ENCODE peak calls at places on chromosome 10, in nine cellular contexts. One of them, this sample, is unnamed.

GRCh38 chr10:95260909-95261552 is 29.8 kb downstream of the PDLIM1 start:
- DNase-seq in tibial nerve: no peak
- DNase-seq in body of pancreas: no peak
- DNase-seq in ovary: no peak
- DNase-seq in adrenal gland: no peak
- DNase-seq in esophagus squamous epithelium: no peak
- DNase-seq in transverse colon: no peak
- DNase-seq in IMR-90: peak; percentile 62
- DNase-seq in stomach: no peak
- DNase-seq in this sample: peak; percentile 57

GRCh38 chr10:20536381-20536780 is 360.7 kb downstream of the NEBL start:
- DNase-seq in tibial nerve: no peak
- DNase-seq in body of pancreas: no peak
- DNase-seq in ovary: no peak
- DNase-seq in adrenal gland: no peak
- DNase-seq in esophagus squamous epithelium: no peak
- DNase-seq in transverse colon: no peak
- DNase-seq in IMR-90: no peak
- DNase-seq in stomach: no peak
- DNase-seq in this sample: no peak

GRCh38 chr10:25048463-25048862 is 32.1 kb downstream of the THNSL1 start:
- DNase-seq in tibial nerve: peak; percentile 36
- DNase-seq in body of pancreas: no peak
- DNase-seq in ovary: no peak
- DNase-seq in adrenal gland: no peak
- DNase-seq in esophagus squamous epithelium: no peak
- DNase-seq in transverse colon: peak; percentile 42
- DNase-seq in IMR-90: no peak
- DNase-seq in stomach: no peak
- DNase-seq in this sample: no peak

GRCh38 chr10:1399431-1400120 is 337.7 kb downstream of the ADARB2 start:
- DNase-seq in tibial nerve: no peak
- DNase-seq in body of pancreas: no peak
- DNase-seq in ovary: no peak
- DNase-seq in adrenal gland: no peak
- DNase-seq in esophagus squamous epithelium: no peak
- DNase-seq in transverse colon: no peak
- DNase-seq in IMR-90: no peak
- DNase-seq in stomach: peak; percentile 15
- DNase-seq in this sample: no peak

GRCh38 chr10:32171213-32171612 is 115.0 kb upstream of the KIF5B start:
- DNase-seq in tibial nerve: no peak
- DNase-seq in body of pancreas: peak; percentile 86
- DNase-seq in ovary: no peak
- DNase-seq in adrenal gland: no peak
- DNase-seq in esophagus squamous epithelium: no peak
- DNase-seq in transverse colon: peak; percentile 77
- DNase-seq in IMR-90: no peak
- DNase-seq in stomach: peak; percentile 91
- DNase-seq in this sample: no peak

GRCh38 chr10:100999742-101000601 is at the start of gene LZTS2:
- DNase-seq in tibial nerve: peak; percentile 33
- DNase-seq in body of pancreas: peak; percentile 42
- DNase-seq in ovary: no peak
- DNase-seq in adrenal gland: peak; percentile 52
- DNase-seq in esophagus squamous epithelium: no peak
- DNase-seq in transverse colon: peak; percentile 24
- DNase-seq in IMR-90: no peak
- DNase-seq in stomach: peak; percentile 49
- DNase-seq in this sample: peak; percentile 74

GRCh38 chr10:23345861-23346260 is 1.3 kb upstream of the C10orf67 start:
- DNase-seq in tibial nerve: no peak
- DNase-seq in body of pancreas: no peak
- DNase-seq in ovary: no peak
- DNase-seq in adrenal gland: no peak
- DNase-seq in esophagus squamous epithelium: no peak
- DNase-seq in transverse colon: no peak
- DNase-seq in IMR-90: peak; percentile 94
- DNase-seq in stomach: no peak
- DNase-seq in this sample: no peak

GRCh38 chr10:6694447-6695155 is 114.5 kb upstream of the PRKCQ start:
- DNase-seq in tibial nerve: no peak
- DNase-seq in body of pancreas: no peak
- DNase-seq in ovary: no peak
- DNase-seq in adrenal gland: no peak
- DNase-seq in esophagus squamous epithelium: no peak
- DNase-seq in transverse colon: no peak
- DNase-seq in IMR-90: no peak
- DNase-seq in stomach: no peak
- DNase-seq in this sample: no peak

GRCh38 chr10:131396108-131397010 is 84.8 kb upstream of the TCERG1L start:
- DNase-seq in tibial nerve: peak; percentile 16
- DNase-seq in body of pancreas: peak; percentile 39
- DNase-seq in ovary: peak; percentile 44
- DNase-seq in adrenal gland: peak; percentile 88
- DNase-seq in esophagus squamous epithelium: no peak
- DNase-seq in transverse colon: no peak
- DNase-seq in IMR-90: no peak
- DNase-seq in stomach: no peak
- DNase-seq in this sample: no peak

GRCh38 chr10:11444148-11444516 is 167.3 kb downstream of the USP6NL start:
- DNase-seq in tibial nerve: no peak
- DNase-seq in body of pancreas: no peak
- DNase-seq in ovary: no peak
- DNase-seq in adrenal gland: no peak
- DNase-seq in esophagus squamous epithelium: no peak
- DNase-seq in transverse colon: no peak
- DNase-seq in IMR-90: no peak
- DNase-seq in stomach: no peak
- DNase-seq in this sample: no peak

GRCh38 chr10:110680473-110681020 is 36.4 kb downstream of the RBM20 start:
- DNase-seq in tibial nerve: no peak
- DNase-seq in body of pancreas: no peak
- DNase-seq in ovary: no peak
- DNase-seq in adrenal gland: no peak
- DNase-seq in esophagus squamous epithelium: no peak
- DNase-seq in transverse colon: no peak
- DNase-seq in IMR-90: no peak
- DNase-seq in stomach: no peak
- DNase-seq in this sample: no peak

GRCh38 chr10:69051303-69051702 is 36.6 kb upstream of the SRGN start:
- DNase-seq in tibial nerve: no peak
- DNase-seq in body of pancreas: no peak
- DNase-seq in ovary: no peak
- DNase-seq in adrenal gland: peak; percentile 64
- DNase-seq in esophagus squamous epithelium: no peak
- DNase-seq in transverse colon: peak; percentile 41
- DNase-seq in IMR-90: peak; percentile 82
- DNase-seq in stomach: no peak
- DNase-seq in this sample: no peak

GRCh38 chr10:58579011-58579655 is 66.5 kb downstream of the BICC1 start:
- DNase-seq in tibial nerve: no peak
- DNase-seq in body of pancreas: no peak
- DNase-seq in ovary: no peak
- DNase-seq in adrenal gland: no peak
- DNase-seq in esophagus squamous epithelium: no peak
- DNase-seq in transverse colon: no peak
- DNase-seq in IMR-90: no peak
- DNase-seq in stomach: no peak
- DNase-seq in this sample: no peak

GRCh38 chr10:44752451-44753441 is 158.4 kb upstream of the TMEM72 start:
- DNase-seq in tibial nerve: no peak
- DNase-seq in body of pancreas: peak; percentile 69
- DNase-seq in ovary: no peak
- DNase-seq in adrenal gland: peak; percentile 40
- DNase-seq in esophagus squamous epithelium: no peak
- DNase-seq in transverse colon: no peak
- DNase-seq in IMR-90: peak; percentile 95
- DNase-seq in stomach: no peak
- DNase-seq in this sample: peak; percentile 14

GRCh38 chr10:123027861-123028260 is 19.1 kb downstream of the ACADSB start:
- DNase-seq in tibial nerve: no peak
- DNase-seq in body of pancreas: no peak
- DNase-seq in ovary: no peak
- DNase-seq in adrenal gland: no peak
- DNase-seq in esophagus squamous epithelium: no peak
- DNase-seq in transverse colon: no peak
- DNase-seq in IMR-90: peak; percentile 14
- DNase-seq in stomach: no peak
- DNase-seq in this sample: no peak

GRCh38 chr10:8064436-8064835 is 9.9 kb downstream of the GATA3 start:
- DNase-seq in tibial nerve: no peak
- DNase-seq in body of pancreas: no peak
- DNase-seq in ovary: no peak
- DNase-seq in adrenal gland: no peak
- DNase-seq in esophagus squamous epithelium: no peak
- DNase-seq in transverse colon: no peak
- DNase-seq in IMR-90: no peak
- DNase-seq in stomach: no peak
- DNase-seq in this sample: no peak

GRCh38 chr10:8065651-8066050 is 11.2 kb downstream of the GATA3 start:
- DNase-seq in tibial nerve: no peak
- DNase-seq in body of pancreas: no peak
- DNase-seq in ovary: no peak
- DNase-seq in adrenal gland: no peak
- DNase-seq in esophagus squamous epithelium: no peak
- DNase-seq in transverse colon: no peak
- DNase-seq in IMR-90: no peak
- DNase-seq in stomach: no peak
- DNase-seq in this sample: no peak

GRCh38 chr10:8066797-8067196 is 12.3 kb downstream of the GATA3 start:
- DNase-seq in tibial nerve: no peak
- DNase-seq in body of pancreas: no peak
- DNase-seq in ovary: no peak
- DNase-seq in adrenal gland: no peak
- DNase-seq in esophagus squamous epithelium: no peak
- DNase-seq in transverse colon: no peak
- DNase-seq in IMR-90: no peak
- DNase-seq in stomach: no peak
- DNase-seq in this sample: no peak

GRCh38 chr10:8063935-8064334 is 9.4 kb downstream of the GATA3 start:
- DNase-seq in tibial nerve: no peak
- DNase-seq in body of pancreas: no peak
- DNase-seq in ovary: no peak
- DNase-seq in adrenal gland: no peak
- DNase-seq in esophagus squamous epithelium: no peak
- DNase-seq in transverse colon: no peak
- DNase-seq in IMR-90: no peak
- DNase-seq in stomach: no peak
- DNase-seq in this sample: no peak

GRCh38 chr10:8066146-8066545 is 11.7 kb downstream of the GATA3 start:
- DNase-seq in tibial nerve: no peak
- DNase-seq in body of pancreas: no peak
- DNase-seq in ovary: no peak
- DNase-seq in adrenal gland: no peak
- DNase-seq in esophagus squamous epithelium: no peak
- DNase-seq in transverse colon: no peak
- DNase-seq in IMR-90: no peak
- DNase-seq in stomach: no peak
- DNase-seq in this sample: no peak
- TF ChIP-seq POLR2A in tibial nerve: no peak
- TF ChIP-seq POLR2A in body of pancreas: no peak
- TF ChIP-seq POLR2A in ovary: no peak
- TF ChIP-seq POLR2A in adrenal gland: no peak
- TF ChIP-seq POLR2A in esophagus squamous epithelium: no peak
- TF ChIP-seq POLR2A in transverse colon: no peak
- TF ChIP-seq POLR2A in IMR-90: no peak
- TF ChIP-seq POLR2A in stomach: no peak
- TF ChIP-seq POLR2A in this sample: no peak

DNA sequence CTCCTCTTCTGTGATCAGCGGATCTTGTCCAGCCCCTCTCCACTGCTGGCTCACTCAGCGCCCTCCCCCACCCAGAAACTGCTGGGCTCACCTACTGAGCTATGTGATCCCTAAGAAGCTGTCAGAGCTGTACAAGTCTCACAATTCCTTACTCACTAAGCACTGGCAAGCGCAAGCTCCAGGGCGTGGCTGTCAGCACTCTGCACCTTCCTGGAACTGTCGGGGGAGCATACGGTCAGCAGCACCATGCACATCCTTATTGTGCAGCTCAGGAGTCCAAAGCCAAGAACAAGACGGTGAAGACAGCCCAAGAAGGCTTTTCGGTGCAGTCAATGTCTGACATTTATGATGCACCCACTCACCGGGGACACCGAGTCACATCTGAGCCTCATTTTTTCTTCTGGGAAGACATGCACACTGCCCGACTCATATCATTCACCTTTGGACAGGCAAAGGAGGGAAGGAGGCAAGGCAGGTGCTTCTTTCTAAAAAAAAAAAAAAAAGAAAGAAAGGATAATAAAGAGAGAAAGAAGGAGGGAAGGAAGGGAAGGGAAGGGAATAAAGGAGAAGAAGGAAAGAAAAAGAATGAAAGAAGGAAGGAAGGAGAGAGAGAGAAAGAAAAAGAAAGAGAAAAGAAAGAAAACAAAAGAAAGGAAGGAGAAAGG is 56.3 kb downstream of the ASB13 start:
- DNase-seq in tibial nerve: no peak
- DNase-seq in body of pancreas: no peak
- DNase-seq in ovary: no peak
- DNase-seq in adrenal gland: no peak
- DNase-seq in esophagus squamous epithelium: no peak
- DNase-seq in transverse colon: peak; percentile 87
- DNase-seq in IMR-90: no peak
- DNase-seq in stomach: peak; percentile 73
- DNase-seq in this sample: no peak
- TF ChIP-seq POLR2A in tibial nerve: no peak
- TF ChIP-seq POLR2A in body of pancreas: no peak
- TF ChIP-seq POLR2A in ovary: no peak
- TF ChIP-seq POLR2A in adrenal gland: no peak
- TF ChIP-seq POLR2A in esophagus squamous epithelium: peak; percentile 20
- TF ChIP-seq POLR2A in transverse colon: peak; percentile 43
- TF ChIP-seq POLR2A in IMR-90: no peak
- TF ChIP-seq POLR2A in stomach: no peak
- TF ChIP-seq POLR2A in this sample: no peak

GRCh38 chr10:42519079-42519478 is 119.3 kb downstream of the ZNF33B start:
- DNase-seq in tibial nerve: no peak
- DNase-seq in body of pancreas: no peak
- DNase-seq in ovary: no peak
- DNase-seq in adrenal gland: no peak
- DNase-seq in esophagus squamous epithelium: no peak
- DNase-seq in transverse colon: no peak
- DNase-seq in IMR-90: no peak
- DNase-seq in stomach: no peak
- DNase-seq in this sample: no peak

GRCh38 chr10:42519761-42520460 is 118.5 kb downstream of the ZNF33B start:
- DNase-seq in tibial nerve: no peak
- DNase-seq in body of pancreas: no peak
- DNase-seq in ovary: no peak
- DNase-seq in adrenal gland: no peak
- DNase-seq in esophagus squamous epithelium: no peak
- DNase-seq in transverse colon: no peak
- DNase-seq in IMR-90: no peak
- DNase-seq in stomach: no peak
- DNase-seq in this sample: no peak

GRCh38 chr10:42523098-42523497 is 115.3 kb downstream of the ZNF33B start:
- DNase-seq in tibial nerve: no peak
- DNase-seq in body of pancreas: no peak
- DNase-seq in ovary: no peak
- DNase-seq in adrenal gland: no peak
- DNase-seq in esophagus squamous epithelium: no peak
- DNase-seq in transverse colon: no peak
- DNase-seq in IMR-90: no peak
- DNase-seq in stomach: no peak
- DNase-seq in this sample: no peak
- TF ChIP-seq POLR2A in tibial nerve: no peak
- TF ChIP-seq POLR2A in body of pancreas: no peak
- TF ChIP-seq POLR2A in ovary: no peak
- TF ChIP-seq POLR2A in adrenal gland: no peak
- TF ChIP-seq POLR2A in esophagus squamous epithelium: no peak
- TF ChIP-seq POLR2A in transverse colon: no peak
- TF ChIP-seq POLR2A in IMR-90: no peak
- TF ChIP-seq POLR2A in stomach: no peak
- TF ChIP-seq POLR2A in this sample: no peak

GRCh38 chr10:121935702-121936101 is 7.9 kb upstream of the ATE1 start:
- DNase-seq in tibial nerve: no peak
- DNase-seq in body of pancreas: peak; percentile 42
- DNase-seq in ovary: no peak
- DNase-seq in adrenal gland: no peak
- DNase-seq in esophagus squamous epithelium: no peak
- DNase-seq in transverse colon: peak; percentile 76
- DNase-seq in IMR-90: no peak
- DNase-seq in stomach: peak; percentile 42
- DNase-seq in this sample: no peak
- TF ChIP-seq POLR2A in tibial nerve: no peak
- TF ChIP-seq POLR2A in body of pancreas: no peak
- TF ChIP-seq POLR2A in ovary: no peak
- TF ChIP-seq POLR2A in adrenal gland: no peak
- TF ChIP-seq POLR2A in esophagus squamous epithelium: no peak
- TF ChIP-seq POLR2A in transverse colon: peak; percentile 71
- TF ChIP-seq POLR2A in IMR-90: no peak
- TF ChIP-seq POLR2A in stomach: no peak
- TF ChIP-seq POLR2A in this sample: no peak